ENCODE peak calls at places on chromosome 14, in eight cellular contexts. E is kidney, F is suprapubic skin, N is activated B cell treated with CpG ODN at 0.5 μM for 24 hours, R is mucosa of descending colon, W is body of pancreas, X is GM12865, O is cardiac muscle cell. Y is an unnamed sample.

GRCh38 chr14:60116181-60116580 is 24.5 kb downstream of the PCNX4 start:
- DNase-seq in O (no peak), E (no peak), X (no peak), F (no peak), N (no peak), R (no peak), W (no peak), Y (no peak)

GRCh38 chr14:53663709-53664108 is 292.9 kb downstream of the BMP4 start:
- DNase-seq in W (no peak), N (no peak), X (no peak), E (no peak), O (peak), R (no peak), F (no peak), Y (no peak)

GRCh38 chr14:33846100-33846824 is 104.6 kb downstream of the EGLN3 start:
- DNase-seq in F (no peak), W (no peak), R (no peak), E (no peak), N (no peak), X (no peak), O (no peak), Y (no peak)

GRCh38 chr14:20384886-20385285 is 28.4 kb downstream of the TEP1 start:
- DNase-seq in F (no peak), N (no peak), O (no peak), W (no peak), R (no peak), E (no peak), X (no peak), Y (no peak)

GRCh38 chr14:50812180-50812579 is 18.8 kb downstream of the NIN start:
- DNase-seq in W (no peak), N (no peak), O (no peak), E (no peak), F (no peak), R (no peak), X (peak), Y (no peak)

GRCh38 chr14:102675396-102675795 is 82.9 kb downstream of the RCOR1 start:
- DNase-seq in X (no peak), O (no peak), F (no peak), R (no peak), E (no peak), N (no peak), W (no peak), Y (no peak)

GRCh38 chr14:73263606-73264005 is 26.3 kb downstream of the PAPLN start:
- DNase-seq in X (no peak), N (no peak), W (no peak), R (no peak), E (no peak), O (no peak), F (no peak), Y (peak)

GRCh38 chr14:69151458-69152180 is 1.3 kb downstream of the DCAF5 start:
- DNase-seq in F (peak), X (peak), N (peak), W (peak), E (peak), R (peak), O (peak), Y (peak)

GRCh38 chr14:99413972-99414371 is 66.7 kb downstream of the SETD3 start:
- DNase-seq in X (no peak), E (no peak), N (no peak), R (no peak), W (no peak), O (no peak), F (no peak), Y (no peak)

GRCh38 chr14:51087024-51087423 is 7.9 kb downstream of the TRIM9 start:
- DNase-seq in W (no peak), E (peak), R (peak), F (no peak), O (no peak), X (peak), N (no peak), Y (no peak)

GRCh38 chr14:93941293-93941910 is 14.3 kb downstream of the FAM181A start:
- DNase-seq in E (no peak), N (no peak), W (peak), F (no peak), O (no peak), X (no peak), R (no peak), Y (no peak)

GRCh38 chr14:34055545-34055944 is 104.7 kb upstream of the EGLN3 start:
- DNase-seq in N (no peak), O (no peak), R (no peak), E (no peak), W (no peak), F (no peak), X (no peak), Y (no peak)

GRCh38 chr14:26738571-26738970 is 140.7 kb upstream of the NOVA1 start:
- DNase-seq in O (no peak), X (no peak), F (no peak), W (no peak), E (no peak), N (no peak), R (no peak), Y (no peak)

GRCh38 chr14:33493990-33494389 is 456.9 kb downstream of the EGLN3 start:
- DNase-seq in X (no peak), O (no peak), F (no peak), R (no peak), N (no peak), E (no peak), W (no peak), Y (no peak)

GRCh38 chr14:61478971-61479473 is 157.6 kb downstream of the PRKCH start:
- DNase-seq in X (peak), E (no peak), F (no peak), W (no peak), O (no peak), R (no peak), N (no peak), Y (peak)

GRCh38 chr14:45610303-45610702 is 357.3 kb upstream of the MIS18BP1 start:
- DNase-seq in F (no peak), X (peak), N (no peak), O (peak), R (peak), W (no peak), E (no peak), Y (no peak)

GRCh38 chr14:61421212-61421923 is 100.0 kb downstream of the PRKCH start:
- DNase-seq in N (no peak), W (no peak), O (no peak), X (no peak), R (no peak), F (no peak), E (no peak), Y (no peak)

GRCh38 chr14:70893842-70894237 is 13.4 kb upstream of the PCNX1 start:
- DNase-seq in W (no peak), F (no peak), X (peak), O (no peak), N (no peak), E (no peak), R (no peak), Y (peak)

GRCh38 chr14:102323102-102323501 is 3.6 kb downstream of the ZNF839 start:
- DNase-seq in F (peak), N (no peak), W (peak), X (peak), E (peak), R (peak), O (peak), Y (no peak)

GRCh38 chr14:58401587-58401986 is 5.9 kb downstream of the TOMM20L start:
- DNase-seq in F (no peak), W (no peak), R (peak), X (no peak), O (no peak), N (no peak), E (no peak), Y (no peak)
- TF ChIP-seq CTCF in F (no peak), W (no peak), R (no peak), X (no peak), O (no peak), N (no peak), E (no peak), Y (no peak)

DNA sequence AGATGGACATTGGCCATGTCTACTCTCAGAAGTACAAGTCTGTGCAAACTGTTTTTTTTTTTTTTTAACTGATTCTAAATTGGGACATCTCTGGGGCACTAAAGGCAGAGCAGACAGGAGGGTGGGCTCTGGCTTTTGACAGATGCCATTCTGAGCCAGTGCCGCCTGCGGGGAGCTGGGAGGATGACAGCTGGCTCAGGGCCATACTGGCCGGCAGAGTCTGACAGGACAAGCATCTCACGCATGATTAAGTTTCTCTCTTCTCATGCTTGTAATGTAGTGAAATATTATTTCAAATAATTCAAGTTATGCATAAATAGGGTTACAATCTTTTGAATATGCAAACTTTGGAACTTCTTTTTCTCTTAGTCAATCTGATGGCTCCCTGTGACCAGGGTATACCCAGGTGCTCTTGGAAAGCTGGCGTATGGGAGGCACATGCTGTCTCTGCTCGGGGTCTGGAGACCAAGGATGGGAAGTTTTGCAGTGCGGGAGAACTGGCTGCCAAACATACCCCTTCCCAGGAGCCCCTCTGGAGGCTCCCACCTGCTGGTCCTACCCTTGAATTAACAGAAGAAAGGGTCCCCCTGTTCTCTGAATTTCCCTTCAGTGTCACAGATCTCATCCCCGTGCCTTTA is 7.6 kb downstream of the CDCA4 start:
- DNase-seq in W (no peak), O (peak), N (no peak), X (peak), E (no peak), R (no peak), F (no peak), Y (no peak)
- TF ChIP-seq CTCF in W (no peak), O (no peak), N (no peak), X (no peak), E (no peak), R (no peak), F (peak), Y (no peak)

GRCh38 chr14:67704018-67704417 is 2.3 kb downstream of the RDH12 start:
- DNase-seq in X (no peak), O (no peak), F (no peak), E (no peak), R (no peak), N (no peak), W (no peak), Y (no peak)

GRCh38 chr14:67710209-67710608 is 8.5 kb downstream of the RDH12 start:
- DNase-seq in F (no peak), X (peak), N (no peak), E (no peak), W (no peak), O (no peak), R (no peak), Y (no peak)

GRCh38 chr14:67705211-67705610 is 3.5 kb downstream of the RDH12 start:
- DNase-seq in W (no peak), R (no peak), E (no peak), F (no peak), N (no peak), O (no peak), X (no peak), Y (no peak)

GRCh38 chr14:67704484-67705089 is 2.9 kb downstream of the RDH12 start:
- DNase-seq in E (no peak), N (no peak), R (peak), F (no peak), X (peak), O (peak), W (peak), Y (peak)
- TF ChIP-seq CTCF in E (peak), N (no peak), R (no peak), F (peak), X (peak), O (peak), W (peak), Y (peak)

GRCh38 chr14:22471545-22472121 is 117.4 kb downstream of the DAD1 start:
- DNase-seq in W (peak), X (peak), E (peak), R (peak), N (no peak), O (peak), F (no peak), Y (no peak)
- TF ChIP-seq CTCF in W (peak), X (peak), E (peak), R (no peak), N (no peak), O (peak), F (peak), Y (peak)

GRCh38 chr14:104731249-104731924 is 7.4 kb downstream of the ADSS1 start:
- DNase-seq in X (no peak), R (no peak), W (no peak), E (no peak), F (no peak), N (no peak), O (peak), Y (no peak)
- TF ChIP-seq CTCF in X (peak), R (no peak), W (no peak), E (peak), F (no peak), N (no peak), O (peak), Y (no peak)

DNA sequence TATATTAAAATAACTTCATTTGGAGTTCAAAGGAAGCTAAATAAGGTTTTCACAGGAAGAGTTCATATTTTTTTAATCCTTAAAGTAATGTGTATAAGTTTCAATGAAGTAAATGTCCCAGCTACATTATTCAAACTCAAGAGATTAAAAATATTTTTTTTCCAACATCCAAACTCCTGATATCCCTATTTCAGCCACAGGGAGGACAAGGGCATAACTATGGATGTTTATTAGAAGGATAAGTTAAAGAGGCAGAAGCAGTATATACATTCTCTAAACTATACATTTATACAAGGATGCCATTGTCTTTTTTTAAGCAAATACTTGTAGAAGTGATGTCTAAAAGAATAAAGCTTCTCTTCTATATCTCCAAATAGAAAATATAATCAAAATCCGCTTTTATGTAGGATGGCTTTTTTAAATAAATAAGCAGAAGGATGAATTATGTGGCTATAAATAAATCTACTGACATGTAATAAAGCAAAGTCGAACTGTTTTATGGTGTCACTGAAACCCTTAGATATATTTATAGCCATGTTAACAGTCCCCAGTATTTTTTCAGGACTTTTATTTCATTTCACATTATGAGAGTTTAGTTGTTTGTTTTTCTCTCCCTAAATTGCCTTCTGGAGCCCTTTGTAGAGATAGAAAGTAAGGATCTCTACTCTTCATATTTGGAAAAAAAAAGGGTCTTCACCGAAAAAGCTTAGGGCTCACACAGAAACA is 936.5 kb downstream of the DIO2 start:
- DNase-seq in F (no peak), W (no peak), X (no peak), E (no peak), R (no peak), O (no peak), N (no peak), Y (no peak)
- TF ChIP-seq CTCF in F (no peak), W (no peak), X (no peak), E (no peak), R (no peak), O (no peak), N (no peak), Y (no peak)

DNA sequence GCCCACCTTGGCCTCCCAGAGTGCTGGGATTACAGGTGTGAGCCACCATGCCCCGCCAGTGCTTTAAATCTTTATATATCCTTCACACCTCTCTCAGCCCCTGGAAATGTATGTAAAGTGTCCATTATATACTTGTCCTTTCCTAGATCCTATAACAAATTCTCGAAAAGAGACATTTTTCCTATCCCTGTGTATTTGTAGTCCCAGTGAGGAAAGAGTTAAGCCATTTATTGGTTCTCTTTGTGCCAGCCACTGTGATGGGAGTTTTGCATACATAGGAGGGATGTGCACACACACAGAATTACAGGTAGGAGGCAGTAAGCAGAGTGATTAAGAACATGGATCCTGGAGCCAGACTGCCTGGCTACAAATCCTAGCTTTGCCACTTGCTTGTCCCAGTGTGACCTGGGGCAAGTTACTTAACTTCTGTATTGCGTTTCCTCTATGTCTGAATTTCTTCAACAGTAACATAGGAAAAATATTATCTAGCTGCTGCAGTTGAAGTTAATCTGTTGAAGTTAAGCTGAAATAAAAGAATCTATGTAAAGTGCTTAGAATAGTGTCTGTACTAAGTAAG is 2.1 kb upstream of the RABGGTA start:
- DNase-seq in F (no peak), E (no peak), N (no peak), W (no peak), X (peak), R (no peak), O (no peak), Y (no peak)
- TF ChIP-seq CTCF in F (no peak), E (no peak), N (no peak), W (no peak), X (peak), R (no peak), O (no peak), Y (peak)

GRCh38 chr14:100417466-100417865 is 94.3 kb downstream of the SLC25A47 start:
- DNase-seq in O (peak), F (no peak), E (no peak), X (no peak), W (peak), R (peak), N (no peak), Y (no peak)
- TF ChIP-seq CTCF in O (peak), F (peak), E (peak), X (no peak), W (peak), R (peak), N (no peak), Y (no peak)

Y was measured in GM13976.